ENCODE peak calls at places on chromosomes 3 and 15, in five cellular contexts. B, H, Z, F and A are unnamed samples.
A peak's percentile ranks its signal among the peaks of the same experiment; 100 is the strongest.

GRCh38 chr3:9715127-9715526 is 11.5 kb downstream of the CPNE9 start:
- DNase-seq in B (no peak), F (no peak), Z (no peak), H (no peak), A (no peak)

GRCh38 chr3:50848308-50848707 is 173.6 kb downstream of the DOCK3 start:
- DNase-seq in H (no peak), F (no peak), B (no peak), Z (no peak), A (no peak)

GRCh38 chr3:151216641-151217040 is 13.6 kb upstream of the GPR171 start:
- DNase-seq in H (no peak), Z (no peak), F (no peak), B (no peak), A (no peak)

GRCh38 chr3:57110797-57111196 is 50.3 kb downstream of the SPATA12 start:
- DNase-seq in H (no peak), F (no peak), B (no peak), Z (no peak), A (no peak)

GRCh38 chr3:162161595-162161994 is 665.0 kb downstream of the OTOL1 start:
- DNase-seq in B (no peak), Z (no peak), H (no peak), F (no peak), A (no peak)

GRCh38 chr15:89630260-89630659 is 25.0 kb downstream of the KIF7 start:
- DNase-seq in B (no peak), F (peak; percentile 6), Z (no peak), H (no peak), A (no peak)

GRCh38 chr15:28260722-28261121 is 61.3 kb downstream of the HERC2 start:
- DNase-seq in B (no peak), F (no peak), H (no peak), Z (no peak), A (no peak)

GRCh38 chr15:49060710-49061483 is 14.7 kb upstream of the SECISBP2L start:
- DNase-seq in H (no peak), B (no peak), F (no peak), Z (no peak), A (no peak)

GRCh38 chr15:41734079-41734478 is 40.2 kb upstream of the MAPKBP1 start:
- DNase-seq in B (no peak), F (no peak), Z (no peak), H (no peak), A (no peak)

GRCh38 chr15:70523634-70524033 is 239.7 kb downstream of the UACA start:
- DNase-seq in F (no peak), B (no peak), H (no peak), Z (no peak), A (no peak)

GRCh38 chr15:35533130-35534110 is 12.5 kb downstream of the DPH6 start:
- DNase-seq in H (no peak), F (no peak), B (no peak), Z (no peak), A (no peak)

GRCh38 chr3:56960234-56960917 is 100.1 kb upstream of the SPATA12 start:
- DNase-seq in Z (no peak), F (no peak), B (no peak), H (peak; percentile 39), A (no peak)

GRCh38 chr15:68375716-68376220 is 56.2 kb downstream of the ITGA11 start:
- DNase-seq in H (no peak), F (no peak), B (no peak), Z (no peak), A (no peak)

GRCh38 chr15:51888593-51889195 is 59.2 kb downstream of the TMOD3 start:
- DNase-seq in B (no peak), F (peak; percentile 28), Z (no peak), H (no peak), A (no peak)

GRCh38 chr3:133130168-133130567 is 92.0 kb downstream of the TMEM108 start:
- DNase-seq in H (no peak), Z (no peak), B (no peak), F (no peak), A (no peak)

GRCh38 chr3:113274959-113275556 is 63.7 kb downstream of the BOC start:
- DNase-seq in F (no peak), B (no peak), H (no peak), Z (no peak), A (no peak)

GRCh38 chr15:71680079-71680461 is 130.3 kb upstream of the NR2E3 start:
- DNase-seq in H (no peak), B (no peak), F (no peak), Z (no peak), A (no peak)

GRCh38 chr3:37523361-37523760 is 338.3 kb upstream of the CTDSPL start:
- DNase-seq in H (no peak), B (no peak), Z (no peak), F (no peak), A (no peak)

GRCh38 chr3:37922721-37923575 is 61.3 kb downstream of the CTDSPL start:
- DNase-seq in F (no peak), H (no peak), B (no peak), Z (no peak), A (no peak)

GRCh38 chr3:88988906-88989305 is 118.5 kb upstream of the EPHA3 start:
- DNase-seq in F (no peak), H (no peak), B (no peak), Z (no peak), A (no peak)

GRCh38 chr15:45425135-45425534 is 46.8 kb upstream of the GATM start:
- DNase-seq in F (no peak), Z (no peak), H (no peak), B (no peak), A (no peak)

GRCh38 chr3:66993082-66993481 is 5.0 kb upstream of the KBTBD8 start:
- DNase-seq in B (no peak), F (no peak), Z (no peak), H (no peak), A (no peak)

GRCh38 chr15:55829826-55830225 is 86.9 kb upstream of the PRTG start:
- DNase-seq in Z (no peak), B (no peak), H (peak; percentile 32), F (no peak), A (no peak)

GRCh38 chr3:89246326-89246725 is 138.9 kb downstream of the EPHA3 start:
- DNase-seq in H (no peak), B (no peak), Z (no peak), F (no peak), A (no peak)

DNA sequence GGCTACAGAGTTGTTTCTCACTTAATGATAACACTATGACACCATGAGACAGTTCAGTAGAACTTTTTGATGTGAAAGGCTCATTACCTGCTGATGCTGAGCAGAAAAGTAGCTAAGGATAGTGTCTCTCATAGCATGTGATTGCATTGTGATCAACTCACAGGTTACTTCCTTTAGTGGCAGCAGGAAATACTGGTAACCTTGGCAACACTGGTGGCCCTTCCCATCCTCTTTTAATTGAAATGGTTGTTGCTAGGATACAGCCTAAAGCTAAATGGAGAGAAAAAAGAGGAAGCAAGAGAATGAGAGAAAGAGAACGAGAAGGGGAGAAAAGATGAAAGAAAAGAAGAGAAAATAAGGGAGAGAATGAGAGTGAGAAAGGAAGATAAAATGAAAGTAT is 204.7 kb upstream of the GAP43 start:
- DNase-seq in B (no peak), F (no peak), H (no peak), Z (no peak), A (no peak)
- TF ChIP-seq TAF1 in B (no peak), F (no peak), H (no peak), Z (no peak), A (no peak)

GRCh38 chr3:186828340-186828739 is 14.2 kb upstream of the ADIPOQ start:
- DNase-seq in Z (no peak), H (no peak), F (no peak), B (no peak), A (no peak)

GRCh38 chr3:186825294-186825821 is 17.2 kb upstream of the ADIPOQ start:
- DNase-seq in F (peak; percentile 54), B (no peak), H (no peak), Z (no peak), A (no peak)

GRCh38 chr3:186826316-186826977 is 16.1 kb upstream of the ADIPOQ start:
- DNase-seq in Z (no peak), H (no peak), B (no peak), F (no peak), A (no peak)

GRCh38 chr3:186824430-186825139 is 17.9 kb upstream of the ADIPOQ start:
- DNase-seq in Z (no peak), F (no peak), H (no peak), B (no peak), A (no peak)

GRCh38 chr3:186826978-186827857 is 15.3 kb upstream of the ADIPOQ start:
- DNase-seq in B (peak; percentile 99), Z (peak; percentile 60), F (peak; percentile 99), H (no peak), A (peak; percentile 99)
- TF ChIP-seq POLR2A in B (no peak), Z (no peak), F (peak; percentile 79), H (peak; percentile 63), A (no peak)

DNA sequence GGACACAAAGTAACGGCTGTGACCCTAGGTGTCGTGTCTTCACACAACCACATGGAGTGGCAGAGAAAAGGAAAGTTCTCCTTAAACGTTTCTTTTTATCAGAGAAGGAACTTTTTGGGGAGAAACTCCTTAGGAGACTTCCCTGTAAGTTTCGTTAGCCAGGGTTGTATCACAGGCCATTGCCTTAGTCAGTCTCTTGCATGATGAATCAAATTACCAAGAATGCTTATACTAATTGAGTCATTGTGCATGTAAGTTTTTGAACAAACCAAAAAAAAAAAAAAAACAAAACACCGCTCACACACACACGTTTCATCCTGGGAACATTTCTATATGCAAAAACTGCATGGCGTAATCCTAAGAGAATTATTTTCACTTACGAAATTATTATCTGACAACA is 150.4 kb upstream of the SATB1 start:
- DNase-seq in B (no peak), Z (no peak), H (no peak), F (no peak), A (no peak)
- TF ChIP-seq TAF1 in B (no peak), Z (no peak), H (no peak), F (no peak), A (no peak)

GRCh38 chr3:46978985-46979944 is at the start of gene NBEAL2:
- DNase-seq in F (peak; percentile 91), B (peak; percentile 95), H (peak; percentile 75), Z (peak; percentile 88), A (peak; percentile 94)
- TF ChIP-seq POLR2A in F (peak; percentile 89), B (peak; percentile 74), H (peak; percentile 84), Z (peak; percentile 52), A (no peak)